ENCODE peak calls at places on chromosomes 2 and 18, in six cellular contexts. One of them, this sample, is unnamed.

GRCh38 chr2:215793747-215794595 is 219.4 kb downstream of the MREG start:
- DNase-seq in SJSA1: peak; percentile 89
- DNase-seq in C1 segment of cervical spinal cord: peak; percentile 3
- DNase-seq in KBM-7: peak; percentile 87
- DNase-seq in left ventricle myocardium inferior: no peak
- DNase-seq in upper lobe of right lung: no peak
- DNase-seq in this sample: no peak

GRCh38 chr18:34399892-34400291 is 175.2 kb upstream of the NOL4 start:
- DNase-seq in SJSA1: no peak
- DNase-seq in C1 segment of cervical spinal cord: no peak
- DNase-seq in KBM-7: no peak
- DNase-seq in left ventricle myocardium inferior: no peak
- DNase-seq in upper lobe of right lung: no peak
- DNase-seq in this sample: no peak

GRCh38 chr2:84881581-84882414 is 914 bp upstream of the TRABD2A start:
- DNase-seq in SJSA1: peak; percentile 91
- DNase-seq in C1 segment of cervical spinal cord: peak; percentile 53
- DNase-seq in KBM-7: peak; percentile 95
- DNase-seq in left ventricle myocardium inferior: peak; percentile 72
- DNase-seq in upper lobe of right lung: peak; percentile 88
- DNase-seq in this sample: peak; percentile 78

GRCh38 chr2:3466966-3467365 is 52.4 kb downstream of the ADI1 start:
- DNase-seq in SJSA1: no peak
- DNase-seq in C1 segment of cervical spinal cord: no peak
- DNase-seq in KBM-7: no peak
- DNase-seq in left ventricle myocardium inferior: no peak
- DNase-seq in upper lobe of right lung: peak; percentile 29
- DNase-seq in this sample: no peak

GRCh38 chr2:46299365-46300263 is 2.4 kb downstream of the EPAS1 start:
- DNase-seq in SJSA1: no peak
- DNase-seq in C1 segment of cervical spinal cord: no peak
- DNase-seq in KBM-7: peak; percentile 15
- DNase-seq in left ventricle myocardium inferior: peak; percentile 76
- DNase-seq in upper lobe of right lung: peak; percentile 87
- DNase-seq in this sample: no peak

GRCh38 chr2:44479127-44479887 is 117.6 kb downstream of the CAMKMT start:
- DNase-seq in SJSA1: peak; percentile 60
- DNase-seq in C1 segment of cervical spinal cord: no peak
- DNase-seq in KBM-7: peak; percentile 88
- DNase-seq in left ventricle myocardium inferior: no peak
- DNase-seq in upper lobe of right lung: no peak
- DNase-seq in this sample: no peak

GRCh38 chr18:68740966-68741365 is 26.1 kb upstream of the TMX3 start:
- DNase-seq in SJSA1: no peak
- DNase-seq in C1 segment of cervical spinal cord: no peak
- DNase-seq in KBM-7: no peak
- DNase-seq in left ventricle myocardium inferior: no peak
- DNase-seq in upper lobe of right lung: no peak
- DNase-seq in this sample: no peak

GRCh38 chr2:58973831-58974281 is 732.7 kb upstream of the FANCL start:
- DNase-seq in SJSA1: no peak
- DNase-seq in C1 segment of cervical spinal cord: no peak
- DNase-seq in KBM-7: no peak
- DNase-seq in left ventricle myocardium inferior: no peak
- DNase-seq in upper lobe of right lung: no peak
- DNase-seq in this sample: no peak

GRCh38 chr2:41598161-41598894 is 449.5 kb upstream of the PKDCC start:
- DNase-seq in SJSA1: no peak
- DNase-seq in C1 segment of cervical spinal cord: no peak
- DNase-seq in KBM-7: no peak
- DNase-seq in left ventricle myocardium inferior: no peak
- DNase-seq in upper lobe of right lung: no peak
- DNase-seq in this sample: no peak

GRCh38 chr2:155866477-155866876 is 466.0 kb downstream of the NR4A2 start:
- DNase-seq in SJSA1: no peak
- DNase-seq in C1 segment of cervical spinal cord: no peak
- DNase-seq in KBM-7: no peak
- DNase-seq in left ventricle myocardium inferior: no peak
- DNase-seq in upper lobe of right lung: no peak
- DNase-seq in this sample: no peak

GRCh38 chr2:8656160-8656641 is 25.7 kb upstream of the ID2 start:
- DNase-seq in SJSA1: peak; percentile 81
- DNase-seq in C1 segment of cervical spinal cord: no peak
- DNase-seq in KBM-7: no peak
- DNase-seq in left ventricle myocardium inferior: no peak
- DNase-seq in upper lobe of right lung: no peak
- DNase-seq in this sample: no peak

GRCh38 chr2:189821953-189822748 is 37.9 kb downstream of the PMS1 start:
- DNase-seq in SJSA1: no peak
- DNase-seq in C1 segment of cervical spinal cord: no peak
- DNase-seq in KBM-7: no peak
- DNase-seq in left ventricle myocardium inferior: no peak
- DNase-seq in upper lobe of right lung: peak; percentile 62
- DNase-seq in this sample: no peak

GRCh38 chr2:109405833-109406232 is 207.9 kb downstream of the SEPTIN10 start:
- DNase-seq in SJSA1: no peak
- DNase-seq in C1 segment of cervical spinal cord: no peak
- DNase-seq in KBM-7: no peak
- DNase-seq in left ventricle myocardium inferior: no peak
- DNase-seq in upper lobe of right lung: no peak
- DNase-seq in this sample: no peak

GRCh38 chr2:176461098-176461497 is 191.9 kb downstream of the MTX2 start:
- DNase-seq in SJSA1: peak; percentile 77
- DNase-seq in C1 segment of cervical spinal cord: no peak
- DNase-seq in KBM-7: no peak
- DNase-seq in left ventricle myocardium inferior: no peak
- DNase-seq in upper lobe of right lung: no peak
- DNase-seq in this sample: no peak

GRCh38 chr2:224775638-224776037 is 59.5 kb upstream of the CCDC195 start:
- DNase-seq in SJSA1: no peak
- DNase-seq in C1 segment of cervical spinal cord: no peak
- DNase-seq in KBM-7: no peak
- DNase-seq in left ventricle myocardium inferior: no peak
- DNase-seq in upper lobe of right lung: no peak
- DNase-seq in this sample: no peak

GRCh38 chr2:105377871-105378270 is 21.0 kb downstream of the FHL2 start:
- DNase-seq in SJSA1: no peak
- DNase-seq in C1 segment of cervical spinal cord: no peak
- DNase-seq in KBM-7: no peak
- DNase-seq in left ventricle myocardium inferior: no peak
- DNase-seq in upper lobe of right lung: no peak
- DNase-seq in this sample: no peak

GRCh38 chr2:25912851-25913695 is 34.8 kb upstream of the ASXL2 start:
- DNase-seq in SJSA1: peak; percentile 48
- DNase-seq in C1 segment of cervical spinal cord: no peak
- DNase-seq in KBM-7: no peak
- DNase-seq in left ventricle myocardium inferior: no peak
- DNase-seq in upper lobe of right lung: no peak
- DNase-seq in this sample: no peak

GRCh38 chr2:172084734-172085459 is 410 bp upstream of the DLX1 start:
- DNase-seq in SJSA1: peak; percentile 96
- DNase-seq in C1 segment of cervical spinal cord: peak; percentile 64
- DNase-seq in KBM-7: peak; percentile 96
- DNase-seq in left ventricle myocardium inferior: peak; percentile 57
- DNase-seq in upper lobe of right lung: no peak
- DNase-seq in this sample: peak; percentile 25

GRCh38 chr2:204578928-204579598 is 33.8 kb downstream of the PARD3B start:
- DNase-seq in SJSA1: no peak
- DNase-seq in C1 segment of cervical spinal cord: no peak
- DNase-seq in KBM-7: no peak
- DNase-seq in left ventricle myocardium inferior: no peak
- DNase-seq in upper lobe of right lung: no peak
- DNase-seq in this sample: no peak

GRCh38 chr2:173184031-173185004 is 108.7 kb downstream of the MAP3K20 start:
- DNase-seq in SJSA1: peak; percentile 92
- DNase-seq in C1 segment of cervical spinal cord: no peak
- DNase-seq in KBM-7: no peak
- DNase-seq in left ventricle myocardium inferior: no peak
- DNase-seq in upper lobe of right lung: no peak
- DNase-seq in this sample: no peak

GRCh38 chr2:237281900-237282306 is 132.1 kb downstream of the COL6A3 start:
- DNase-seq in SJSA1: peak; percentile 98
- DNase-seq in C1 segment of cervical spinal cord: no peak
- DNase-seq in KBM-7: no peak
- DNase-seq in left ventricle myocardium inferior: no peak
- DNase-seq in upper lobe of right lung: no peak
- DNase-seq in this sample: no peak

GRCh38 chr18:72086421-72086820 is 457.7 kb downstream of the CBLN2 start:
- DNase-seq in SJSA1: peak; percentile 9
- DNase-seq in C1 segment of cervical spinal cord: no peak
- DNase-seq in KBM-7: peak; percentile 20
- DNase-seq in left ventricle myocardium inferior: no peak
- DNase-seq in upper lobe of right lung: no peak
- DNase-seq in this sample: no peak

GRCh38 chr2:221822416-221822815 is 250.3 kb upstream of the EPHA4 start:
- DNase-seq in SJSA1: no peak
- DNase-seq in C1 segment of cervical spinal cord: no peak
- DNase-seq in KBM-7: no peak
- DNase-seq in left ventricle myocardium inferior: no peak
- DNase-seq in upper lobe of right lung: no peak
- DNase-seq in this sample: no peak

GRCh38 chr2:55992465-55992864 is 68.9 kb upstream of the EFEMP1 start:
- DNase-seq in SJSA1: peak; percentile 98
- DNase-seq in C1 segment of cervical spinal cord: no peak
- DNase-seq in KBM-7: no peak
- DNase-seq in left ventricle myocardium inferior: no peak
- DNase-seq in upper lobe of right lung: no peak
- DNase-seq in this sample: no peak

GRCh38 chr2:172643142-172643541 is 87.3 kb downstream of the PDK1 start:
- DNase-seq in SJSA1: no peak
- DNase-seq in C1 segment of cervical spinal cord: no peak
- DNase-seq in KBM-7: no peak
- DNase-seq in left ventricle myocardium inferior: no peak
- DNase-seq in upper lobe of right lung: no peak
- DNase-seq in this sample: no peak

GRCh38 chr2:38492042-38492615 is 110.6 kb downstream of the HNRNPLL start:
- DNase-seq in SJSA1: no peak
- DNase-seq in C1 segment of cervical spinal cord: no peak
- DNase-seq in KBM-7: no peak
- DNase-seq in left ventricle myocardium inferior: no peak
- DNase-seq in upper lobe of right lung: no peak
- DNase-seq in this sample: no peak

GRCh38 chr2:176268976-176269318 is 295 bp upstream of the MTX2 start:
- DNase-seq in SJSA1: no peak
- DNase-seq in C1 segment of cervical spinal cord: no peak
- DNase-seq in KBM-7: no peak
- DNase-seq in left ventricle myocardium inferior: no peak
- DNase-seq in upper lobe of right lung: no peak
- DNase-seq in this sample: no peak

GRCh38 chr18:35639296-35639695 is 57.8 kb downstream of the GALNT1 start:
- DNase-seq in SJSA1: no peak
- DNase-seq in C1 segment of cervical spinal cord: no peak
- DNase-seq in KBM-7: no peak
- DNase-seq in left ventricle myocardium inferior: no peak
- DNase-seq in upper lobe of right lung: no peak
- DNase-seq in this sample: no peak

GRCh38 chr2:228527481-228527880 is 346.0 kb upstream of the SPHKAP start:
- DNase-seq in SJSA1: no peak
- DNase-seq in C1 segment of cervical spinal cord: no peak
- DNase-seq in KBM-7: no peak
- DNase-seq in left ventricle myocardium inferior: no peak
- DNase-seq in upper lobe of right lung: no peak
- DNase-seq in this sample: no peak

GRCh38 chr18:35005963-35006577 is 35.1 kb upstream of the MAPRE2 start:
- DNase-seq in SJSA1: peak; percentile 56
- DNase-seq in C1 segment of cervical spinal cord: no peak
- DNase-seq in KBM-7: peak; percentile 81
- DNase-seq in left ventricle myocardium inferior: no peak
- DNase-seq in upper lobe of right lung: no peak
- DNase-seq in this sample: no peak

GRCh38 chr2:200968735-200969134 is 5.3 kb upstream of the ORC2 start:
- DNase-seq in SJSA1: no peak
- DNase-seq in C1 segment of cervical spinal cord: no peak
- DNase-seq in KBM-7: peak; percentile 16
- DNase-seq in left ventricle myocardium inferior: no peak
- DNase-seq in upper lobe of right lung: no peak
- DNase-seq in this sample: no peak

This sample was measured in NK-92 treated with Interleukin-12 subunit alpha and Interleukin-12 subunit beta, amount 100 ng/mL, for 24 hours.